ENCODE peak calls at places on chromosomes 7 and 10, in nine cellular contexts. Q, U, T, J, F, Y, K, S and I are unnamed samples.

GRCh38 chr10:21600804-21601512 is 66.9 kb downstream of the MLLT10 start:
- DNase-seq in Q (no peak), U (no peak), T (no peak), J (no peak), F (peak; percentile 53), Y (no peak), K (no peak), S (no peak), I (no peak)

GRCh38 chr7:30805081-30805691 is 34.0 kb downstream of the MINDY4 start:
- DNase-seq in Q (no peak), U (no peak), T (no peak), J (no peak), F (no peak), Y (no peak), K (no peak), S (no peak), I (no peak)

GRCh38 chr10:78782441-78782840 is 286.3 kb upstream of the ZMIZ1 start:
- DNase-seq in Q (no peak), U (no peak), T (no peak), J (no peak), F (no peak), Y (no peak), K (no peak), S (no peak), I (no peak)

GRCh38 chr7:44595934-44596635 is 10.3 kb upstream of the OGDH start:
- DNase-seq in Q (no peak), U (no peak), T (no peak), J (no peak), F (no peak), Y (peak; percentile 25), K (no peak), S (no peak), I (no peak)

GRCh38 chr7:83276250-83276649 is 113.6 kb upstream of the PCLO start:
- DNase-seq in Q (no peak), U (no peak), T (no peak), J (no peak), F (no peak), Y (no peak), K (no peak), S (no peak), I (no peak)

GRCh38 chr7:140501941-140502340 is 22.6 kb upstream of the MKRN1 start:
- DNase-seq in Q (no peak), U (peak; percentile 78), T (no peak), J (no peak), F (no peak), Y (no peak), K (no peak), S (no peak), I (no peak)

GRCh38 chr10:33010132-33011037 is 52.4 kb upstream of the ITGB1 start:
- DNase-seq in Q (peak; percentile 62), U (no peak), T (peak; percentile 51), J (peak; percentile 70), F (peak; percentile 82), Y (peak; percentile 65), K (no peak), S (no peak), I (no peak)

GRCh38 chr10:108336836-108337235 is 1172.3 kb upstream of the SORCS1 start:
- DNase-seq in Q (no peak), U (no peak), T (no peak), J (no peak), F (no peak), Y (no peak), K (no peak), S (no peak), I (no peak)

GRCh38 chr7:55152490-55152889 is 133.7 kb downstream of the EGFR start:
- DNase-seq in Q (no peak), U (no peak), T (no peak), J (no peak), F (no peak), Y (no peak), K (no peak), S (no peak), I (no peak)

GRCh38 chr7:29331163-29331562 is 136.6 kb downstream of the CHN2 start:
- DNase-seq in Q (no peak), U (no peak), T (no peak), J (no peak), F (no peak), Y (no peak), K (no peak), S (no peak), I (no peak)

GRCh38 chr7:985915-986741 is 3.1 kb downstream of the CYP2W1 start:
- DNase-seq in Q (no peak), U (peak; percentile 64), T (no peak), J (peak; percentile 36), F (peak; percentile 30), Y (peak; percentile 31), K (peak; percentile 76), S (no peak), I (no peak)

GRCh38 chr7:22586101-22586805 is 86.3 kb upstream of the STEAP1B start:
- DNase-seq in Q (no peak), U (no peak), T (no peak), J (no peak), F (no peak), Y (no peak), K (no peak), S (no peak), I (no peak)

GRCh38 chr10:12981570-12981969 is 19.9 kb downstream of the CCDC3 start:
- DNase-seq in Q (no peak), U (no peak), T (no peak), J (peak; percentile 70), F (peak; percentile 89), Y (no peak), K (no peak), S (no peak), I (no peak)

GRCh38 chr10:94320285-94320914 is 42.3 kb downstream of the NOC3L start:
- DNase-seq in Q (peak; percentile 47), U (peak; percentile 51), T (peak; percentile 16), J (peak; percentile 56), F (peak; percentile 65), Y (peak; percentile 40), K (peak; percentile 55), S (peak; percentile 70), I (no peak)

GRCh38 chr10:90179696-90180407 is 478.5 kb downstream of the KIF20B start:
- DNase-seq in Q (no peak), U (no peak), T (no peak), J (peak; percentile 94), F (peak; percentile 99), Y (peak; percentile 97), K (no peak), S (peak; percentile 46), I (no peak)

GRCh38 chr7:18866359-18867036 is 250.9 kb downstream of the TWIST1 start:
- DNase-seq in Q (no peak), U (peak; percentile 11), T (no peak), J (peak; percentile 99), F (peak; percentile 100), Y (peak; percentile 100), K (no peak), S (peak; percentile 41), I (no peak)

GRCh38 chr7:129778770-129779601 is 167.5 kb downstream of the NRF1 start:
- DNase-seq in Q (peak; percentile 17), U (peak; percentile 29), T (no peak), J (no peak), F (peak; percentile 50), Y (no peak), K (no peak), S (no peak), I (no peak)
- H3K4me3 ChIP-seq in Q (peak overlapping the region; percentile 51), U (peak overlapping the region; percentile 86), T (no peak overlapping the region), J (no peak overlapping the region), F (peak overlapping the region; percentile 68), Y (no peak overlapping the region), K (peak overlapping the region; percentile 37), S (peak overlapping the region; percentile 62), I (peak overlapping the region; percentile 70)

GRCh38 chr10:17669185-17669872 is 25.4 kb downstream of the STAM start:
- DNase-seq in Q (peak; percentile 40), U (no peak), T (peak; percentile 36), J (no peak), F (no peak), Y (no peak), K (no peak), S (peak; percentile 52), I (peak; percentile 35)
- H3K4me3 ChIP-seq in Q (no peak overlapping the region), U (no peak overlapping the region), T (no peak overlapping the region), J (no peak overlapping the region), F (no peak overlapping the region), Y (no peak overlapping the region), K (no peak overlapping the region), S (peak overlapping the region; percentile 58), I (peak overlapping the region; percentile 32)

GRCh38 chr7:27866256-27866655 is 126.3 kb downstream of the TAX1BP1 start:
- DNase-seq in Q (no peak), U (no peak), T (no peak), J (no peak), F (no peak), Y (no peak), K (no peak), S (no peak), I (no peak)

GRCh38 chr7:27866828-27867227 is 126.9 kb downstream of the TAX1BP1 start:
- DNase-seq in Q (no peak), U (no peak), T (no peak), J (no peak), F (no peak), Y (no peak), K (no peak), S (no peak), I (no peak)

GRCh38 chr7:27860800-27861199 is 120.8 kb downstream of the TAX1BP1 start:
- DNase-seq in Q (no peak), U (no peak), T (no peak), J (no peak), F (no peak), Y (no peak), K (no peak), S (no peak), I (no peak)

GRCh38 chr7:27863866-27864265 is 123.9 kb downstream of the TAX1BP1 start:
- DNase-seq in Q (no peak), U (peak; percentile 52), T (no peak), J (peak; percentile 79), F (no peak), Y (no peak), K (no peak), S (no peak), I (no peak)

GRCh38 chr7:27861747-27862146 is 121.8 kb downstream of the TAX1BP1 start:
- DNase-seq in Q (no peak), U (no peak), T (no peak), J (no peak), F (no peak), Y (no peak), K (no peak), S (no peak), I (no peak)
- H3K4me3 ChIP-seq in Q (no peak overlapping the region), U (no peak overlapping the region), T (no peak overlapping the region), J (no peak overlapping the region), F (no peak overlapping the region), Y (no peak overlapping the region), K (no peak overlapping the region), S (no peak overlapping the region), I (no peak overlapping the region)

DNA sequence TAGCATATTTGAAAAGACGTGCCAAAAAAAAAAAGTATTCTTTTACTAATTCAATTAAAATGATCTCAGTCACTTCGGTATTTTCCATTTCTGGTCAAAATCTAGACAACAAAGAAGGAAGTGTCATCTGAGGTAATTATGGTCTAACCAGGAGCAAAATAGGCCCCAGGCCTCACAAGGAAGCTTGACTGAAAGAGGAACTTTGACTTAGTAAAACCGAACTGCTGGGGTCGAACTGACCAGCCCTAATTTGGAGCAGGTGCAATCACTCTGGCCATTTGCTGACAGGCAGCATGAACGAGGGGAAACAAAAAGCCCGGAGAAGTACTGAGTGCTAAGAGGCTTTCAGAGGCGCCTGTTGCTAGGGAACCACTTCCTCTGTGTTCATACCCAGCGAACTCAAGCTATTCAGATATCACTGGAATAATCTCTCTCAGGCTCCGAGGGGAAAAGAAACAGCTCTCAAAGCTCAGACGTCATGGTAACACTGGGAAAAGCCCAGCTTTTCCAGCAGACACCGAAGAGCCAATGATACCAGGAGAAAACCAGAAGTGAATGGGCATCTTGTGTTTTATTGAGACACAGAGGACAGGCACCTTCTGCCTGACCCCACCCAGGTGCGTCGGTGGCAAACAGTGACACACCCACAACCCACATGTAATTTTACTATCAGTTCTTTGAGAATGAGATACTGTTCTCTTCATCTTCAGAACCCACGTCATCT is 126.5 kb downstream of the FAM107B start:
- DNase-seq in Q (peak; percentile 89), U (peak; percentile 35), T (peak; percentile 80), J (peak; percentile 88), F (no peak), Y (no peak), K (no peak), S (peak; percentile 99), I (peak; percentile 84)
- H3K4me3 ChIP-seq in Q (peak overlapping the region; percentile 51), U (no peak overlapping the region), T (peak overlapping the region; percentile 46), J (no peak overlapping the region), F (no peak overlapping the region), Y (no peak overlapping the region), K (no peak overlapping the region), S (peak overlapping the region; percentile 22), I (peak overlapping the region; percentile 48)